ENCODE peak calls at places on chromosomes 1 and 21, in eight cellular contexts. T is SJSA1, W is hepatocyte, L is HFF-Myc, V is Peyer's patch, R is HCT116, K is A549, N is GM12865. D is an unnamed sample.

GRCh38 chr1:55670331-55671082 is 455.3 kb upstream of the USP24 start:
- DNase-seq in T (no peak), W (no peak), L (no peak), V (no peak), R (no peak), K (no peak), N (no peak), D (no peak)

GRCh38 chr1:96538883-96539282 is 182.7 kb upstream of the PTBP2 start:
- DNase-seq in T (no peak), W (peak), L (peak), V (no peak), R (no peak), K (no peak), N (no peak), D (peak)

GRCh38 chr1:54137532-54138061 is 15.2 kb downstream of the CDCP2 start:
- DNase-seq in T (no peak), W (no peak), L (no peak), V (no peak), R (no peak), K (no peak), N (no peak), D (peak)

GRCh38 chr1:3611170-3612019 is at the start of gene MEGF6:
- DNase-seq in T (no peak), W (peak), L (no peak), V (peak), R (peak), K (peak), N (peak), D (no peak)

GRCh38 chr21:34743831-34744230 is 75.0 kb downstream of the CLIC6 start:
- DNase-seq in T (no peak), W (no peak), L (peak), V (no peak), R (peak), K (no peak), N (no peak), D (peak)

GRCh38 chr1:210764536-210764935 is 369.4 kb downstream of the KCNH1 start:
- DNase-seq in T (no peak), W (no peak), L (no peak), V (no peak), R (no peak), K (no peak), N (no peak), D (no peak)

GRCh38 chr1:209405183-209405823 is 178.2 kb upstream of the CAMK1G start:
- DNase-seq in T (no peak), W (no peak), L (no peak), V (no peak), R (no peak), K (no peak), N (no peak), D (peak)

GRCh38 chr21:37819372-37819771 is 96.9 kb downstream of the KCNJ6 start:
- DNase-seq in T (no peak), W (no peak), L (no peak), V (no peak), R (no peak), K (no peak), N (no peak), D (no peak)

GRCh38 chr1:26300586-26301275 is 5.7 kb downstream of the UBXN11 start:
- DNase-seq in T (peak), W (no peak), L (no peak), V (peak), R (no peak), K (no peak), N (no peak), D (no peak)

GRCh38 chr1:51326839-51327238 is 3.5 kb downstream of the TTC39A start:
- DNase-seq in T (no peak), W (no peak), L (no peak), V (peak), R (no peak), K (no peak), N (no peak), D (no peak)

GRCh38 chr21:36908260-36908908 is 58.1 kb downstream of the HLCS start:
- DNase-seq in T (no peak), W (no peak), L (no peak), V (no peak), R (no peak), K (peak), N (no peak), D (no peak)

GRCh38 chr1:56688522-56689026 is 43.5 kb downstream of the PRKAA2 start:
- DNase-seq in T (no peak), W (peak), L (peak), V (no peak), R (peak), K (peak), N (peak), D (no peak)

GRCh38 chr21:26469789-26470188 is 103.3 kb downstream of the CYYR1 start:
- DNase-seq in T (no peak), W (peak), L (no peak), V (no peak), R (no peak), K (no peak), N (no peak), D (peak)

GRCh38 chr1:11779715-11780379 is 17.9 kb downstream of the C1orf167 start:
- DNase-seq in T (no peak), W (no peak), L (no peak), V (no peak), R (no peak), K (no peak), N (no peak), D (no peak)

GRCh38 chr1:181062800-181063428 is 25.6 kb upstream of the IER5 start:
- DNase-seq in T (no peak), W (no peak), L (peak), V (no peak), R (no peak), K (no peak), N (peak), D (peak)

GRCh38 chr1:165845569-165845968 is 18.2 kb downstream of the UCK2 start:
- DNase-seq in T (no peak), W (no peak), L (no peak), V (no peak), R (no peak), K (no peak), N (no peak), D (no peak)

GRCh38 chr1:204915856-204916485 is 45.3 kb downstream of the NFASC start:
- DNase-seq in T (no peak), W (no peak), L (no peak), V (no peak), R (no peak), K (no peak), N (no peak), D (no peak)

GRCh38 chr1:7121622-7121988 is 336.4 kb downstream of the CAMTA1 start:
- DNase-seq in T (no peak), W (no peak), L (no peak), V (no peak), R (no peak), K (no peak), N (no peak), D (no peak)

GRCh38 chr1:119822406-119822805 is 11.1 kb upstream of the REG4 start:
- DNase-seq in T (no peak), W (no peak), L (no peak), V (no peak), R (no peak), K (no peak), N (no peak), D (no peak)

GRCh38 chr1:42423621-42424200 is 32.1 kb downstream of the ZMYND12 start:
- DNase-seq in T (no peak), W (no peak), L (no peak), V (no peak), R (no peak), K (no peak), N (no peak), D (no peak)

GRCh38 chr1:20187813-20188454 is 1.6 kb upstream of the PLA2G2C start:
- DNase-seq in T (no peak), W (no peak), L (no peak), V (no peak), R (no peak), K (no peak), N (no peak), D (no peak)

GRCh38 chr21:40255665-40256064 is 388.4 kb downstream of the PCP4 start:
- DNase-seq in T (no peak), W (no peak), L (no peak), V (no peak), R (no peak), K (no peak), N (no peak), D (no peak)

GRCh38 chr1:112817555-112818373 is 102.6 kb upstream of the PPM1J start:
- DNase-seq in T (no peak), W (no peak), L (no peak), V (no peak), R (no peak), K (no peak), N (no peak), D (no peak)

GRCh38 chr1:106975944-106976343 is 80.5 kb upstream of the PRMT6 start:
- DNase-seq in T (no peak), W (no peak), L (no peak), V (no peak), R (no peak), K (peak), N (peak), D (no peak)

GRCh38 chr21:46392921-46393320 is 65.8 kb upstream of the DIP2A start:
- DNase-seq in T (no peak), W (no peak), L (peak), V (no peak), R (no peak), K (no peak), N (no peak), D (peak)

GRCh38 chr1:233905416-233906051 is 1.1 kb downstream of the SLC35F3 start:
- DNase-seq in T (no peak), W (no peak), L (no peak), V (no peak), R (no peak), K (peak), N (no peak), D (no peak)

GRCh38 chr1:51569284-51570062 is 47.4 kb upstream of the OSBPL9 start:
- DNase-seq in T (peak), W (peak), L (peak), V (no peak), R (peak), K (peak), N (peak), D (peak)

GRCh38 chr1:6309550-6309949 is 48.7 kb upstream of the GPR153 start:
- DNase-seq in T (no peak), W (no peak), L (no peak), V (no peak), R (no peak), K (no peak), N (no peak), D (no peak)

GRCh38 chr1:64505232-64505943 is 35.5 kb downstream of the CACHD1 start:
- DNase-seq in T (no peak), W (peak), L (no peak), V (peak), R (no peak), K (peak), N (no peak), D (no peak)

GRCh38 chr21:29181799-29182470 is 51.5 kb downstream of the MAP3K7CL start:
- DNase-seq in T (peak), W (peak), L (peak), V (no peak), R (peak), K (peak), N (peak), D (peak)

GRCh38 chr1:116311756-116312691 is 61.0 kb upstream of the ATP1A1 start:
- DNase-seq in T (no peak), W (peak), L (no peak), V (peak), R (no peak), K (no peak), N (no peak), D (no peak)

DNA sequence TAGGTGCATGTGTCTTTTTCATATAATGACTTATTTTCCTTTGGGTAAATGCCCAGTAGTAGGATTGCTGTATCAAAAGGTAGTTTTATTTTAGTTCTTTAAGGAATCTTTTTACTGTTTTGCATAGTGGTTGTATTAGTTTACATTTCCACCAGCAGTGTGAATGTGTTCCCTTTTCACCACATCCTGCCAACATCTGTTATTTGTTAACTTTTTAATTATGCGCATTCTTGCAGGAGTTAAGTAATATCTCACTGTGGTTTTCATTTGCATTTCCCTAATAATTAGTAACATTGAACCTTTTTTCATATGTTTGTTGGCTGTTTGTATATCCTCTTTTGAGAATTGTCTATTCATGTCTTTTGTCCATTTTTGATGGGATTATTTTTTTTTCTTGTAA is 1761.9 kb downstream of the PLA2G4A start:
- DNase-seq in T (no peak), W (no peak), L (no peak), V (no peak), R (no peak), K (no peak), N (no peak), D (no peak)
- H3K4me3 ChIP-seq in T (no peak), W (no peak), L (no peak), V (no peak), R (no peak), K (no peak), N (no peak), D (no peak)

GRCh38 chr1:2251786-2252185 is 23.7 kb downstream of the SKI start:
- DNase-seq in T (no peak), W (no peak), L (no peak), V (peak), R (no peak), K (no peak), N (no peak), D (no peak)
- H3K4me3 ChIP-seq in T (no peak), W (no peak), L (no peak), V (no peak), R (no peak), K (no peak), N (no peak), D (no peak)

GRCh38 chr1:30642391-30643120 is 80.8 kb downstream of the MATN1 start:
- DNase-seq in T (no peak), W (no peak), L (no peak), V (peak), R (no peak), K (no peak), N (no peak), D (no peak)

GRCh38 chr1:30638086-30638485 is 85.3 kb downstream of the MATN1 start:
- DNase-seq in T (no peak), W (no peak), L (no peak), V (no peak), R (no peak), K (no peak), N (no peak), D (no peak)

GRCh38 chr1:30638811-30639210 is 84.6 kb downstream of the MATN1 start:
- DNase-seq in T (no peak), W (no peak), L (no peak), V (peak), R (no peak), K (no peak), N (no peak), D (no peak)

GRCh38 chr1:30639881-30640452 is 83.4 kb downstream of the MATN1 start:
- DNase-seq in T (no peak), W (no peak), L (no peak), V (peak), R (no peak), K (no peak), N (no peak), D (no peak)

DNA sequence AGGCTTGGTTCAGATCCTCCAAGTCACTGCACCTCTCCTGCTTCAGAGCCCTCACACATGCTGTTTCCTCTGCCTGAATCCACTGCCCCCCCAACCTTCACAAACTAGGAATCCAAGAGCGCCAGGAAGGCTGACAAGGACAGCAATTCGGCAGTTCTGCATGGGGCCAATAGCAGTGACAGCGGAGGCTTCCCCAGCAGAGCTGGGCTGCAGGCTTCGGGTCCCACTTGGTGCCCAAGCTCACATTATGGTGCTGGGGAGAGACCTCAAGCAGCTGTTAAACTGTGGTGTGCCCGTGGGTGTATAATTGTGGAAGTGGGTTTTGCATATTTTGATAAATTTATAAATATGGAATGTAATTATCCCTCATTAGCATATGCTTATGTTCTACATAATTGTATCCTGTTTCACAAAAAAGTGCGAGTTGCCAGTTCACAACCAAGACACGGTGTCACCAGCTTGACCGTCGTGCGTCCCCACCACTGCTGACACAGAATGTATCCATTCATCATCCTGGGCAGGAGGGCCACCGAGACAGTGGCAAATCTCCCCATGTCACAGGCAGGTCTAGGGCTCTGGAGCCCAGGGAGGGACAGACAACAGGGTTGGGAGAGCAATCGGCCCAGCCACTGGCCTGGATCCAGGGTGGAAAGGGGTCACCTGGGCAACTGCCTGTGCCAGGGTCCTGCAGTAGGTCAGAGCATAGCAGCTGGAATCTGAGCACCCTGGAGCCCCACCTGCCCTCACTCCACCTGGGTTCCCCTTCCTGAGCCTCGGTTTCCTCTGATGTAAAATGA is 81.6 kb downstream of the MATN1 start:
- DNase-seq in T (no peak), W (no peak), L (no peak), V (peak), R (no peak), K (no peak), N (no peak), D (no peak)
- H3K4me3 ChIP-seq in T (no peak), W (no peak), L (no peak), V (no peak), R (no peak), K (no peak), N (no peak), D (no peak)

GRCh38 chr1:40384887-40385286 is 11.4 kb downstream of the SMAP2 start:
- DNase-seq in T (no peak), W (no peak), L (no peak), V (no peak), R (no peak), K (no peak), N (peak), D (no peak)

GRCh38 chr1:40384413-40384762 is 10.9 kb downstream of the SMAP2 start:
- DNase-seq in T (no peak), W (no peak), L (no peak), V (no peak), R (no peak), K (no peak), N (peak), D (no peak)

GRCh38 chr1:40386796-40387195 is 13.3 kb downstream of the SMAP2 start:
- DNase-seq in T (no peak), W (no peak), L (no peak), V (no peak), R (no peak), K (no peak), N (no peak), D (no peak)

GRCh38 chr1:40386311-40386778 is 12.8 kb downstream of the SMAP2 start:
- DNase-seq in T (no peak), W (no peak), L (no peak), V (no peak), R (no peak), K (no peak), N (no peak), D (no peak)

GRCh38 chr1:40385437-40386310 is 12.1 kb downstream of the SMAP2 start:
- DNase-seq in T (no peak), W (no peak), L (no peak), V (no peak), R (no peak), K (no peak), N (peak), D (no peak)
- H3K4me3 ChIP-seq in T (no peak), W (no peak), L (no peak), V (peak), R (no peak), K (no peak), N (peak), D (no peak)